ENCODE peak calls at places on chromosomes 12 and 14, in nine cellular contexts. W, X, K, Q, F, Y, Z, N and E are unnamed samples. For H3K4me1, the result is how much of the 10 kb centered on the place peaks cover.

GRCh38 chr12:1798734-1799067 is 21.7 kb upstream of the LRTM2 start:
- DNase-seq in X (no peak), Z (no peak), Q (no peak), Y (no peak), N (no peak), W (peak), K (no peak), F (no peak), E (no peak)

GRCh38 chr12:108270841-108271126 is 68.3 kb downstream of the CMKLR1 start:
- DNase-seq in X (no peak), K (no peak), F (no peak), Z (no peak), W (no peak), N (no peak), Y (no peak), Q (no peak), E (no peak)

GRCh38 chr14:72686832-72687231 is 207.1 kb downstream of the DPF3 start:
- DNase-seq in Z (no peak), W (no peak), Y (no peak), K (no peak), X (no peak), Q (no peak), N (no peak), F (no peak), E (no peak)

GRCh38 chr14:22177870-22178269 is 411.2 kb downstream of the DAD1 start:
- DNase-seq in N (no peak), F (no peak), Z (no peak), W (no peak), X (no peak), Y (no peak), Q (no peak), K (no peak), E (no peak)

GRCh38 chr14:51860836-51861583 is 598 bp downstream of the GNG2 start:
- DNase-seq in Y (no peak), Z (no peak), N (no peak), W (no peak), X (no peak), Q (no peak), F (no peak), K (no peak), E (no peak)

GRCh38 chr12:95623554-95624170 is 72.4 kb upstream of the USP44 start:
- DNase-seq in Y (peak), K (no peak), F (peak), N (peak), Z (peak), W (peak), X (no peak), Q (peak), E (peak)

GRCh38 chr12:1532367-1532752 is 62.0 kb downstream of the FBXL14 start:
- DNase-seq in F (no peak), Y (no peak), K (no peak), N (no peak), Z (no peak), X (no peak), W (no peak), Q (no peak), E (no peak)

GRCh38 chr14:77025744-77026165 is 2.8 kb downstream of the IRF2BPL start:
- DNase-seq in K (no peak), W (no peak), N (peak), X (no peak), Z (no peak), Q (peak), Y (peak), F (no peak), E (no peak)

GRCh38 chr12:52442600-52443061 is 8.5 kb upstream of the KRT75 start:
- DNase-seq in N (peak), Q (peak), W (no peak), F (no peak), X (no peak), Y (no peak), Z (no peak), K (no peak), E (no peak)

GRCh38 chr14:69625299-69626131 is 14.1 kb downstream of the SUSD6 start:
- DNase-seq in Q (no peak), F (peak), K (peak), Z (peak), N (no peak), W (peak), X (peak), Y (peak), E (peak)

GRCh38 chr12:57832966-57833365 is 13.6 kb downstream of the CTDSP2 start:
- DNase-seq in K (no peak), Q (peak), W (no peak), N (peak), F (no peak), X (no peak), Y (no peak), Z (no peak), E (no peak)

GRCh38 chr12:57833672-57834071 is 12.9 kb downstream of the CTDSP2 start:
- DNase-seq in Y (no peak), Z (no peak), F (no peak), Q (no peak), W (no peak), X (no peak), N (no peak), K (no peak), E (no peak)

GRCh38 chr12:57835366-57836288 is 10.9 kb downstream of the CTDSP2 start:
- DNase-seq in Y (no peak), F (no peak), W (no peak), X (no peak), Z (no peak), N (no peak), K (no peak), Q (no peak), E (no peak)

GRCh38 chr12:57836442-57837375 is 9.8 kb downstream of the CTDSP2 start:
- DNase-seq in K (no peak), Q (peak), X (no peak), Z (peak), Y (peak), W (peak), F (no peak), N (peak), E (peak)

DNA sequence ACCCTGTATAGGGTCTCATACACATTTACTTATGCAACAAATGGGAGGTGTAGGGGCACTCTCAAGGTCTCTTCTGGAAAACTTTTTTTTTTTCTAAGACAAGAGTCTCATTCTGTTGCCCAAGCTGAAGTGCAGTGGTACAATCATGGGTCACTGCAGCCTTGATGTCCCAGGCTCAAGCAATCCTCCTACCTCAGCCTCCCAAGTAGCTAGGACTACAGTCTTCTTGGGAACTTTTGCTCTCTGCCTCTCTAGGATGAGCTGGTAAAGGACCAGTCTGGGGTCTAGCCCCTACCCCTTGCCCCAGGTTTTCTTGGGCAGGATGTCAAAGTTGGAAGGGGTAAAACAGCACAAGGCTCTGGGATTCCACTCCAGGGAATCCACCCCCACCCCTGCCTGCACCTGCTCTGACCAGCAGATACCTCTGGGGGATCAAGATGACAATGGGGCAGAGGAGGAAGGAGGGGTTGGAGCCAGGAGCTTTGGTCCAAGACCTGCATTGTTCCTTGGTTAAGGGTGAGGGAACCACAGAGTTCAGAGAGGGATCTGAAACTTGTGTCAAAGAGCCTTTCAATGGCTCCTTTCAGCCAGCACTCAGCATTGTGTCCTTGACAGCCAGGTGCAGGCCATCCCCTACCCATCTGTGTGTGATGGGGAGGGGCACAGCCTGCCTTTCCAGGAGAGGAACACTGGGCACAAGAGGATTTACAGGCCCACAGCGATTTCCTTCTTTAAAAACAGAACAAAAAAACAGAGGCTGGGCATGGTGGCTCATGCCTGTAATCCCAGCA is 12.2 kb downstream of the CTDSP2 start:
- DNase-seq in Y (no peak), X (no peak), F (no peak), Z (no peak), K (no peak), Q (no peak), N (peak), W (no peak), E (no peak)
- H3K4me1 ChIP-seq in Y (half or more), X (half or more), F (half or more), Z (half or more), K (half or more), Q (half or more), N (half or more), W (under half), E (half or more)

GRCh38 chr12:6635375-6635855 is 344 bp downstream of the LPAR5 start:
- DNase-seq in K (no peak), W (no peak), X (no peak), Y (no peak), N (no peak), Z (no peak), F (no peak), Q (no peak), E (peak)

GRCh38 chr12:6632026-6632978 is 3.5 kb downstream of the LPAR5 start:
- DNase-seq in N (peak), Q (no peak), Y (no peak), W (no peak), F (peak), K (no peak), X (peak), Z (no peak), E (peak)

GRCh38 chr12:6639151-6639773 is 3.5 kb upstream of the LPAR5 start:
- DNase-seq in X (no peak), Q (no peak), F (no peak), W (no peak), Z (no peak), K (no peak), Y (no peak), N (no peak), E (peak)

GRCh38 chr12:6638305-6638704 is 2.5 kb upstream of the LPAR5 start:
- DNase-seq in X (no peak), N (no peak), W (no peak), F (no peak), Y (no peak), Q (no peak), K (no peak), Z (no peak), E (no peak)

GRCh38 chr12:6635856-6636521 is at the start of gene LPAR5:
- DNase-seq in F (no peak), W (no peak), Z (peak), Q (no peak), K (no peak), X (no peak), Y (peak), N (no peak), E (peak)
- H3K4me3 ChIP-seq in F (peak), W (no peak), Z (peak), Q (no peak), K (peak), X (peak), Y (no peak), N (no peak), E (no peak)

GRCh38 chr12:3152892-3153291 is 75.7 kb downstream of the TSPAN9 start:
- DNase-seq in K (no peak), Y (no peak), X (no peak), Z (no peak), W (no peak), F (no peak), N (no peak), Q (no peak), E (no peak)

GRCh38 chr12:3150308-3150670 is 73.1 kb downstream of the TSPAN9 start:
- DNase-seq in Y (no peak), N (no peak), W (no peak), Q (no peak), F (no peak), X (no peak), K (no peak), Z (no peak), E (no peak)

GRCh38 chr12:3152013-3152412 is 74.8 kb downstream of the TSPAN9 start:
- DNase-seq in F (no peak), Z (no peak), Q (no peak), X (no peak), N (peak), W (no peak), Y (no peak), K (no peak), E (no peak)

GRCh38 chr12:3149505-3150307 is 72.5 kb downstream of the TSPAN9 start:
- DNase-seq in F (no peak), Q (no peak), W (no peak), K (no peak), N (no peak), Z (no peak), Y (no peak), X (no peak), E (no peak)

GRCh38 chr12:3150820-3151590 is 73.8 kb downstream of the TSPAN9 start:
- DNase-seq in F (no peak), N (peak), Q (peak), K (no peak), X (no peak), Z (no peak), W (no peak), Y (no peak), E (no peak)
- H3K4me1 ChIP-seq in F (under half), N (under half), Q (under half), K (under half), X (under half), Z (under half), W (under half), Y (under half), E (under half)

DNA sequence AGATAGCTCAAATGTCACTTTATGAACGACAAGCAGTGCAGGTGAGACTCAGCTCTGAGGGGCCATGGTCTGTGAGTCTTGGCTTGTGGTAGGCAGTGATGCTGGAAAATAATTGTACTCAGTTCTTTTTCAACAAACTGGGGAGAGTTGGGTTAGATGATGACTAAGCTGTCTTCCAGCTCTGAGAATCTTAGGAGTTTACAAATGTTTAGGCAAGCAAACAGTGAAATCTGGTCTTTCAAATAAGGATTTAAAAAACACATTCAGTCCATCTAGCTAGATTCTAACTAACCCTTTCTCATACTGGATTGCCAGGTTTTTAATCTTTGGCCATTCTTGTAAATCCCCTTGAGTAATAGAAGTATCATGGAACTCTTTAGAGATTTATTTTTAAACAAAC is 3.4 kb downstream of the PHC1 start:
- DNase-seq in W (no peak), X (no peak), F (no peak), Z (no peak), Q (no peak), N (no peak), K (no peak), Y (no peak), E (no peak)
- H3K4me3 ChIP-seq in W (no peak), X (no peak), F (no peak), Z (no peak), Q (no peak), N (no peak), K (no peak), Y (no peak), E (no peak)

GRCh38 chr12:30996255-30996654 is 69.7 kb downstream of the TSPAN11 start:
- DNase-seq in Z (no peak), F (no peak), K (no peak), Q (no peak), X (no peak), N (no peak), W (no peak), Y (no peak), E (no peak)

GRCh38 chr12:30992381-30992780 is 65.8 kb downstream of the TSPAN11 start:
- DNase-seq in N (no peak), K (no peak), Y (no peak), X (no peak), F (no peak), W (no peak), Q (no peak), Z (no peak), E (no peak)

GRCh38 chr12:30996752-30997151 is 70.2 kb downstream of the TSPAN11 start:
- DNase-seq in W (no peak), K (no peak), X (no peak), Z (no peak), Q (no peak), N (no peak), F (no peak), Y (no peak), E (no peak)

GRCh38 chr12:30993766-30994165 is 67.2 kb downstream of the TSPAN11 start:
- DNase-seq in Q (no peak), X (no peak), K (no peak), F (no peak), W (no peak), N (no peak), Z (no peak), Y (no peak), E (no peak)

DNA sequence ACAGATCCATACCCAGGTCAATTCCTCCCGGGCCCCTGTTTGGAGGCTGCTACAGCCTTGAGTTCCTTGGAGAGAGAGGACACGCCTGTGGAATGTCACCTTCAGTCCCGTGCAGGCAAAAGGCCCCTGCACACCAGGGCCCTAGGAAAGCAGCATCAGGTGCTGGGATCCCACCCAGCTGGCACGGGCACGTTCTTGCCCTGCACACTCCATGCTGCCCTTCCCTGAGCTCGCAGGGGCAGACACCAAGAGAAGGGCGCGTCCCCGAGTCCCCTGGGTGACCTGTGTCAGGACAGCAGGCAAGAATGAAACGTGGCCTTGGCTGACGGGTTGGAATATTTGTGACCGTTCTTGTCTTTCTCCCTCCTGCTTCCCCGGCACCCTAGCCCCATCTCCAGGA is 67.7 kb downstream of the TSPAN11 start:
- DNase-seq in X (no peak), Q (no peak), Y (no peak), W (no peak), Z (no peak), K (no peak), N (no peak), F (no peak), E (no peak)
- H3K4me1 ChIP-seq in X (under half), Q (under half), Y (under half), W (under half), Z (under half), K (under half), N (under half), F (under half), E (under half)

GRCh38 chr14:71362920-71363584 is 455.8 kb downstream of the PCNX1 start:
- DNase-seq in X (no peak), Z (no peak), F (no peak), K (no peak), Y (no peak), N (no peak), W (no peak), Q (no peak), E (no peak)
- H3K4me3 ChIP-seq in X (no peak), Z (no peak), F (no peak), K (no peak), Y (no peak), N (no peak), W (no peak), Q (no peak), E (no peak)